ENCODE peak calls at places on chromosomes 12 and 14, in five cellular contexts. K is right lobe of liver, B is right atrium auricular region, J is lung, R is dorsolateral prefrontal cortex. D is an unnamed sample.

GRCh38 chr14:51816031-51816430 is 44.4 kb upstream of the GNG2 start:
- DNase-seq in B (no peak), K (no peak), R (no peak), J (no peak), D (no peak)

GRCh38 chr12:89389755-89390661 is 37.7 kb upstream of the DUSP6 start:
- DNase-seq in J (no peak), B (no peak), R (no peak), K (no peak), D (no peak)

GRCh38 chr12:13435535-13435934 is 239.0 kb downstream of the EMP1 start:
- DNase-seq in R (no peak), J (no peak), B (no peak), K (no peak), D (no peak)

GRCh38 chr12:93231938-93232337 is 145.8 kb upstream of the NUDT4 start:
- DNase-seq in B (no peak), R (no peak), K (no peak), J (no peak), D (no peak)

GRCh38 chr14:65346895-65347294 is 65.6 kb upstream of the FUT8 start:
- DNase-seq in K (peak; percentile 45), J (no peak), R (no peak), B (peak; percentile 59), D (no peak)

GRCh38 chr14:62667515-62667914 is 377.7 kb downstream of the KCNH5 start:
- DNase-seq in J (no peak), B (no peak), R (no peak), K (no peak), D (no peak)

GRCh38 chr14:92494512-92494911 is 19.1 kb upstream of the RIN3 start:
- DNase-seq in B (no peak), K (no peak), R (no peak), J (no peak), D (no peak)

GRCh38 chr12:93563807-93564538 is 8.5 kb upstream of the SOCS2 start:
- DNase-seq in B (no peak), R (no peak), K (peak; percentile 82), J (peak; percentile 58), D (no peak)

GRCh38 chr12:131586761-131587160 is 124.1 kb upstream of the SFSWAP start:
- DNase-seq in K (no peak), B (no peak), J (no peak), R (no peak), D (no peak)

GRCh38 chr14:103629503-103630121 is 601 bp downstream of the KLC1 start:
- DNase-seq in B (no peak), K (peak; percentile 75), J (peak; percentile 56), R (peak; percentile 55), D (no peak)

GRCh38 chr12:132160671-132161045 is 16.4 kb downstream of the NOC4L start:
- DNase-seq in J (no peak), K (peak; percentile 14), R (no peak), B (no peak), D (no peak)

GRCh38 chr14:80208426-80208950 is 2.8 kb downstream of the DIO2 start:
- DNase-seq in R (no peak), B (no peak), K (no peak), J (no peak), D (no peak)

GRCh38 chr12:2813573-2814185 is 1.2 kb downstream of the ITFG2 start:
- DNase-seq in J (peak; percentile 42), R (no peak), K (no peak), B (no peak), D (peak; percentile 47)

GRCh38 chr12:67702136-67702535 is 53.6 kb downstream of the DYRK2 start:
- DNase-seq in J (no peak), R (no peak), B (no peak), K (no peak), D (no peak)

GRCh38 chr14:64910847-64911495 is 3.3 kb upstream of the CHURC1 start:
- DNase-seq in B (no peak), K (no peak), R (no peak), J (no peak), D (no peak)

GRCh38 chr12:106288510-106289195 is 13.9 kb upstream of the TCP11L2 start:
- DNase-seq in J (no peak), R (no peak), B (no peak), K (no peak), D (no peak)

GRCh38 chr12:83261998-83262397 is 575.3 kb downstream of the TMTC2 start:
- DNase-seq in K (no peak), R (no peak), J (no peak), B (no peak), D (no peak)

DNA sequence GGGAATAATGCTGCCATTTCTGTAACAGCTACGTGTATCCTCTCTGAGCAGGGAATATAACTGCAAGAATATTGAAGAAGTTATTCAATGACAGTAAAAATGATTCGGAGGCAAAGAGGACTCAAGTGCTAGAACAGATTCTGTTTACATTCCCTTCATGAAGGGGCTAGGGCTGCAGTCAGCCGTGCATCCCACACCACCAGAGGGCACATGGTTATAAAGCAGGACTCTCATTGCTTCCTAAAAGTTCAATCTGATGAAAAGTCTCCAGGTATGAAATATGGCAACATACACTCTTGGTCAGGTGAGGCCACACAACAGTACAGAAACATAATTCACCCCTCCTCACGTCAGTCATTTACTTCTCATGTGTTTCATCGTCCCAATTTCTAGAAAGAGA is 34.0 kb downstream of the TCHP start:
- DNase-seq in R (no peak), K (no peak), B (no peak), J (no peak), D (no peak)
- TF ChIP-seq CTCF in R (no peak), K (peak; percentile 35), B (no peak), J (no peak), D (no peak)

GRCh38 chr14:105041841-105042765 is 21.2 kb upstream of the CDCA4 start:
- DNase-seq in K (no peak), B (no peak), R (no peak), J (no peak), D (no peak)
- TF ChIP-seq CTCF in K (no peak), B (no peak), R (no peak), J (no peak), D (no peak)

DNA sequence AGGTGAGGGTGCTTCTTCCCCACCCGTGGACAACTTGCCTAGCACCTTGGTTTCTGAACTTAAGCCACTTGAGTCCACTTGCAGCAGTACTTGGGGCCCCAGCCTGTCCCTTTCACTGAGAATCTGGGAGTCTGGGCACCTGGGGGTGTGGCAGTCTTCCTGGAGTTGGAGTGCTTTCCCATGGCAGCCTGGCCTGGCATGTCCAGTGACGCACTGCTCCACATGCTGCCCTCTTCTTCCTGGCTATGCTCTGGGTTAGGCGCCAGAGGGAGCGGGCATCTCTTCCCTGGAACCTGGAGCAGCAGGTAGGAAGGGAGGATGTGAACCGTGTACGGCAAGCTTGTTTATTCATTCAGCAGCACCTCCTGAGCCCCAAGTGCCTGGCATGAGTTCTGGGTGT is 76.4 kb downstream of the PAPOLA start:
- DNase-seq in R (no peak), B (no peak), K (no peak), J (no peak), D (no peak)
- TF ChIP-seq CTCF in R (no peak), B (no peak), K (no peak), J (no peak), D (no peak)

DNA sequence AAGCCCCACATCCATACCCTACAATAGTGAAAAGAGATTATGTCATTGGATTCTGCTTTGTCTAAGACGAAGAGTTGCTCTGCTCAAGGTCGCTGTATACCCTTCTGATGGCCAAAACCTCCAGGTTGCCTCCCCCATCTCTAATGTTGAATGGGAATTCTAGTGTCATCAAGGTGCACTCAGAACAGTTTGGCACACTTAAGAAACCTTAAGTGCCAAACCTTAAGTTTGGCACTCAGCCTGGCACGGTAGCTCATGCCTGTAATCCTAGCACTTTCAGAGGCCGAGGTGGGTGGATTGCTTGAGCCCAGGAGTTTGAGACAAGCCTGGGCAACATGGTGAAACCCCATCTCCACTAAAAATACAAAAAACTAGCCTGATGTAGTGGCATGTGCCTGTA is 1245.6 kb upstream of the SEL1L start:
- DNase-seq in B (no peak), J (peak; percentile 57), R (no peak), K (no peak), D (no peak)
- TF ChIP-seq CTCF in B (no peak), J (no peak), R (no peak), K (no peak), D (no peak)

GRCh38 chr14:106686533-106686932 is 1160.2 kb downstream of the TMEM121 start:
- DNase-seq in R (no peak), J (no peak), B (no peak), K (no peak), D (no peak)

GRCh38 chr14:106679776-106680175 is 1153.4 kb downstream of the TMEM121 start:
- DNase-seq in K (no peak), B (no peak), R (no peak), J (no peak), D (no peak)

GRCh38 chr14:106681161-106681955 is 1155.0 kb downstream of the TMEM121 start:
- DNase-seq in K (no peak), B (no peak), R (no peak), J (no peak), D (no peak)
- TF ChIP-seq CTCF in K (no peak), B (no peak), R (no peak), J (no peak), D (peak; percentile 52)

GRCh38 chr12:55706840-55707671 is 648 bp downstream of the ITGA7 start:
- DNase-seq in B (no peak), R (no peak), J (no peak), K (no peak), D (no peak)

GRCh38 chr12:55707841-55708694 is at the start of gene ITGA7:
- DNase-seq in J (peak; percentile 44), B (no peak), R (peak; percentile 77), K (peak; percentile 78), D (peak; percentile 90)

GRCh38 chr12:55704824-55705780 is 2.6 kb downstream of the ITGA7 start:
- DNase-seq in J (no peak), K (no peak), B (no peak), R (no peak), D (no peak)

GRCh38 chr12:55703976-55704761 is 3.5 kb downstream of the ITGA7 start:
- DNase-seq in R (no peak), K (no peak), B (no peak), J (no peak), D (no peak)

DNA sequence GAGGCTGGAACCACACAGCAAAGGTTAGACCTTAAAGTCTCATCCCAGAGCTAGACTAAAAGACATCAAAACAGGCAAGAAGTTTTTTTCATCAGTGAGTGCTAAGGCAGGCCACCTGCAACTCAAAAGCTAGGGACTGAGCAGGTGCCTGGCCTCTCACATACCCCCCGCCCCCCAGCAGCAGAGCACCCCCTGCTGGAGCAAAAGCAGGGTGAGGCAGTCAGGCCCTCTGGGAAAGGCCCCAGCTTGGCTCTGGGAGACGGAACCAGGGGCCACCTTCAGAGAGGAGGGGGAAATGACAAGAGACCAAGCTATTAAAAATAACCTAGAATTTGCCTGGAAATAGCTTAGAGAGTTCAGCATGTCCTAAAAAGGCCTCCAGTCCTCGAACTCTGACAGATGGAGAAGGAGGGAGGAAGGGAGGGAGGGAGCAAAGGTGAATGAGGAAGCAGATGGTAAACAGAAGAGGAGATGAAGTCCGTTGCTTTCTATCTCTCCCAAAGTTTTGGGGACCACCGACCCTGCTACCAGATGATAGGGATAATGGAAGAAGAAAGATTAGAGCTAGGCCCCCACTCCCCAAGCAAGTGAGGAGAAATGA is 1.8 kb downstream of the ITGA7 start:
- DNase-seq in R (no peak), J (no peak), B (no peak), K (no peak), D (no peak)
- TF ChIP-seq CTCF in R (no peak), J (no peak), B (peak; percentile 50), K (no peak), D (no peak)